ENCODE peak calls at places on chromosomes 2 and 18, in seven cellular contexts. L is suprapubic skin; X is HCT116; K is osteoblast; O is ovary; Z is CD4-positive, CD25-positive, alpha-beta regulatory T cell; H is GM23248. D is an unnamed sample.

GRCh38 chr18:54946149-54946581 is 13.1 kb downstream of the CCDC68 start:
- DNase-seq in L (no peak), X (peak; percentile 26), K (peak; percentile 38), O (no peak), Z (no peak), H (peak; percentile 5), D (no peak)

GRCh38 chr2:219294356-219295351 is 14.5 kb downstream of the PTPRN start:
- DNase-seq in L (peak; percentile 87), X (peak; percentile 78), K (peak; percentile 99), O (peak; percentile 93), Z (peak; percentile 82), H (peak; percentile 87), D (peak; percentile 53)

GRCh38 chr2:212145111-212145510 is 393.5 kb downstream of the ERBB4 start:
- DNase-seq in L (no peak), X (no peak), K (peak; percentile 38), O (no peak), Z (no peak), H (peak; percentile 68), D (no peak)

GRCh38 chr2:54437588-54437987 is 18.5 kb upstream of the SPTBN1 start:
- DNase-seq in L (no peak), X (no peak), K (peak; percentile 32), O (no peak), Z (no peak), H (no peak), D (no peak)

GRCh38 chr2:187545238-187545751 is 8.9 kb downstream of the TFPI start:
- DNase-seq in L (no peak), X (no peak), K (no peak), O (no peak), Z (no peak), H (peak; percentile 20), D (no peak)

GRCh38 chr2:2646312-2647051 is 315.4 kb upstream of the MYT1L start:
- DNase-seq in L (peak; percentile 9), X (no peak), K (no peak), O (no peak), Z (no peak), H (no peak), D (no peak)

GRCh38 chr2:66441651-66442365 is 6.9 kb downstream of the MEIS1 start:
- DNase-seq in L (no peak), X (no peak), K (no peak), O (no peak), Z (no peak), H (peak; percentile 45), D (no peak)

GRCh38 chr2:170371231-170371630 is 193.3 kb downstream of the MYO3B start:
- DNase-seq in L (no peak), X (no peak), K (no peak), O (no peak), Z (no peak), H (no peak), D (no peak)

GRCh38 chr2:16008331-16008850 is 68.0 kb downstream of the MYCN start:
- DNase-seq in L (no peak), X (no peak), K (no peak), O (no peak), Z (no peak), H (no peak), D (no peak)

GRCh38 chr18:13726972-13727331 is 479 bp downstream of the RNMT start:
- DNase-seq in L (peak; percentile 81), X (no peak), K (peak; percentile 76), O (peak; percentile 74), Z (no peak), H (peak; percentile 83), D (no peak)

GRCh38 chr2:118242216-118242615 is 153.9 kb downstream of the INSIG2 start:
- DNase-seq in L (no peak), X (no peak), K (no peak), O (no peak), Z (no peak), H (peak; percentile 66), D (no peak)

GRCh38 chr18:12283666-12284065 is 24.4 kb upstream of the TUBB6 start:
- DNase-seq in L (no peak), X (no peak), K (no peak), O (no peak), Z (no peak), H (no peak), D (no peak)

GRCh38 chr18:24868760-24869237 is 408.4 kb downstream of the HRH4 start:
- DNase-seq in L (no peak), X (no peak), K (no peak), O (no peak), Z (no peak), H (peak; percentile 63), D (no peak)

GRCh38 chr2:58842501-58843144 is 601.5 kb upstream of the FANCL start:
- DNase-seq in L (no peak), X (no peak), K (no peak), O (no peak), Z (no peak), H (no peak), D (no peak)

GRCh38 chr2:181546086-181546485 is 88.9 kb downstream of the ITGA4 start:
- DNase-seq in L (no peak), X (no peak), K (no peak), O (no peak), Z (no peak), H (peak; percentile 17), D (no peak)

GRCh38 chr2:239597216-239597615 is 196.4 kb upstream of the HDAC4 start:
- DNase-seq in L (peak; percentile 32), X (no peak), K (no peak), O (no peak), Z (no peak), H (no peak), D (no peak)

GRCh38 chr2:201263774-201264173 is 3.4 kb downstream of the CASP8 start:
- DNase-seq in L (no peak), X (no peak), K (no peak), O (no peak), Z (no peak), H (peak; percentile 20), D (no peak)

GRCh38 chr2:28355521-28356094 is 37.0 kb upstream of the FOSL2 start:
- DNase-seq in L (peak; percentile 85), X (no peak), K (peak; percentile 85), O (peak; percentile 74), Z (no peak), H (no peak), D (no peak)
- H3K27ac ChIP-seq in L (peak overlapping the region; percentile 75), X (no peak overlapping the region), K (peak overlapping the region; percentile 91), O (peak overlapping the region; percentile 39), Z (no peak overlapping the region), H (peak overlapping the region; percentile 43), D (peak overlapping the region; percentile 6)

DNA sequence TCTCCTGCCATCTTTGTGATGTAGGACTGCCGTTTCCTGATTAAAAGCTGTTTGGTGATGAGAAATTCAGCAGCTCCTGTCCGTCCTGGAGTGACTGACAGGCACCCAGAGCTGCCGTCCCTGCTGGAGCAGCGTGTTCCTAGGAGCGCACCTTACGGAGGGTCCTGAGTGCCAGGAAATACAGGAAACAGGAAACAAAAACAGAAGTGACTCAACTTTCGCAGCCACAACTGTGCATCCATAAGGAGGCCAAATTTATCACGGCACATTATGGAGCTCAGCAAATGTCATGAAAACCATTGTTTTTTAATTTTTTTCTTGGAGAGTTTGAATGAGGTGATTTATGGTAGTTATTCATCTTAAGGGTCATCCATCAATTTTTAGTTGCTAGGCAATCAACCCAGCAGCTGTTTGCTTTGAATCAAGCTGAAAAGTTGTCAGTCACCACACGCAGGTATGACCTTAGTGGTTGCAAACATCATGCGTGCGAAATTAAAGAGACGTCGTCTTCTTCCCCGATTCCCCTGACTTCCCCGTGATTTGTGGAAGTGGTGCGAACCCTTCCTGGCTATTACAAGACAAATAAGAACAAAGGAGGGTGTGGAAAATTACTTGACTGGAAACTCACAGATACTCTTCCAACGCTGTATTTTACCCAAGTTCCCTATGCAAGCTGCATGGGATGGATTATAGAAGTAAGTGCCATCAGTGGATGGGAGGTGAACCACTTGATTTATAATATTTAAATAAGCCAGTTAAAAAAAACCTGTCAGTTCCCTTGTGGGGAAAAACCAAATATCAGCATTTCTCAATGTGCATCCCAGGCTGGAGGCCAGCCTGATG is 19.8 kb downstream of the TSHZ1 start:
- DNase-seq in L (no peak), X (no peak), K (no peak), O (no peak), Z (no peak), H (no peak), D (no peak)
- H3K27ac ChIP-seq in L (no peak overlapping the region), X (no peak overlapping the region), K (no peak overlapping the region), O (no peak overlapping the region), Z (no peak overlapping the region), H (no peak overlapping the region), D (no peak overlapping the region)

GRCh38 chr2:36355890-36356198 is 266 bp downstream of the CRIM1 start:
- DNase-seq in L (no peak), X (no peak), K (no peak), O (no peak), Z (no peak), H (no peak), D (no peak)

GRCh38 chr2:36356199-36356989 is 816 bp downstream of the CRIM1 start:
- DNase-seq in L (peak; percentile 84), X (no peak), K (no peak), O (peak; percentile 76), Z (no peak), H (peak; percentile 77), D (peak; percentile 24)

GRCh38 chr2:36355157-36355889 is at the start of gene CRIM1:
- DNase-seq in L (peak; percentile 89), X (peak; percentile 68), K (peak; percentile 97), O (peak; percentile 93), Z (peak; percentile 9), H (peak; percentile 95), D (peak; percentile 80)

GRCh38 chr2:36352711-36353110 is 2.9 kb upstream of the CRIM1 start:
- DNase-seq in L (no peak), X (no peak), K (no peak), O (no peak), Z (no peak), H (peak; percentile 96), D (peak; percentile 34)

GRCh38 chr2:36354816-36355156 is 792 bp upstream of the CRIM1 start:
- DNase-seq in L (no peak), X (no peak), K (no peak), O (no peak), Z (no peak), H (no peak), D (no peak)
- H3K27ac ChIP-seq in L (peak overlapping the region; percentile 91), X (no peak overlapping the region), K (peak overlapping the region; percentile 81), O (peak overlapping the region; percentile 23), Z (no peak overlapping the region), H (peak overlapping the region; percentile 61), D (peak overlapping the region; percentile 91)

GRCh38 chr18:3089579-3089978 is 76.6 kb upstream of the LPIN2 start:
- DNase-seq in L (no peak), X (no peak), K (no peak), O (no peak), Z (no peak), H (no peak), D (no peak)

GRCh38 chr18:3093624-3094354 is 80.8 kb upstream of the LPIN2 start:
- DNase-seq in L (no peak), X (no peak), K (peak; percentile 66), O (no peak), Z (no peak), H (no peak), D (no peak)

GRCh38 chr18:3097082-3097481 is 84.1 kb upstream of the LPIN2 start:
- DNase-seq in L (no peak), X (no peak), K (no peak), O (no peak), Z (no peak), H (no peak), D (no peak)

GRCh38 chr18:3095921-3096320 is 83.0 kb upstream of the LPIN2 start:
- DNase-seq in L (no peak), X (no peak), K (no peak), O (no peak), Z (no peak), H (no peak), D (no peak)

DNA sequence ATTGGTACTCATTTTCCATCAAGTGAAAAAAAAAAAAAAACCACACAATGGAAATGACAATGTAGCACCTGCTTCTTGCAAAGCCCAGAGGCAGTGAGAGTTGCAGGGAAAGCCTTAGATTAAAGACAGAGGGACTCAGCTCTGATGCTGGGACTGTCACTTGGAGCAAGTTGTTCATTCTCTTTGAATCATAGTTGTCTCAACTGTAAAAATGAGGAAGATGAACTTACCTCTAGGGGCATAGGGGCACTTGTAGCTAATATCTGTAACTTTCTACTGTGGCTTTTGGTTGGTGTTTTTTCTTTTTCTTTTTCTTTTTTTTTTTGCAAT is 81.4 kb upstream of the LPIN2 start:
- DNase-seq in L (no peak), X (no peak), K (no peak), O (no peak), Z (no peak), H (no peak), D (no peak)
- H3K27ac ChIP-seq in L (no peak overlapping the region), X (no peak overlapping the region), K (no peak overlapping the region), O (no peak overlapping the region), Z (no peak overlapping the region), H (no peak overlapping the region), D (no peak overlapping the region)

D was measured in caudate nucleus.